ENCODE peak calls at places on chromosomes 3 and 15, in six cellular contexts. E, S, V, L, R and D are unnamed samples.

GRCh38 chr3:89690649-89691048 is 583.2 kb downstream of the EPHA3 start:
- DNase-seq in V (no peak), L (no peak), S (no peak), E (no peak), R (peak; percentile 6), D (no peak)

GRCh38 chr15:94080989-94081605 is 150.3 kb upstream of the MCTP2 start:
- DNase-seq in V (no peak), R (no peak), E (no peak), L (no peak), S (no peak), D (no peak)

GRCh38 chr15:69958494-69959134 is 139.1 kb downstream of the TLE3 start:
- DNase-seq in E (no peak), V (no peak), L (no peak), R (no peak), S (no peak), D (no peak)

GRCh38 chr3:183586477-183586876 is 31.0 kb upstream of the KLHL6 start:
- DNase-seq in S (no peak), R (no peak), E (no peak), L (no peak), V (no peak), D (no peak)

GRCh38 chr3:151166161-151166560 is 36.9 kb downstream of the GPR171 start:
- DNase-seq in S (no peak), V (no peak), L (no peak), E (no peak), R (no peak), D (no peak)

GRCh38 chr3:50156991-50157493 is 1.9 kb downstream of the SEMA3F start:
- DNase-seq in V (no peak), L (no peak), S (no peak), R (peak; percentile 47), E (no peak), D (peak; percentile 54)

GRCh38 chr15:62896380-62896866 is 146.1 kb upstream of the TPM1 start:
- DNase-seq in L (no peak), V (peak; percentile 52), S (no peak), E (no peak), R (peak; percentile 46), D (no peak)

GRCh38 chr3:197427013-197427412 is 128.6 kb upstream of the DLG1 start:
- DNase-seq in S (no peak), L (no peak), R (no peak), E (no peak), V (no peak), D (no peak)

GRCh38 chr3:149473314-149473990 is 1.0 kb upstream of the TM4SF4 start:
- DNase-seq in R (peak; percentile 76), V (peak; percentile 92), S (peak; percentile 20), L (no peak), E (no peak), D (peak; percentile 17)

GRCh38 chr3:9214185-9214584 is 35.3 kb downstream of the SRGAP3 start:
- DNase-seq in R (no peak), L (no peak), E (no peak), S (no peak), V (no peak), D (no peak)

GRCh38 chr3:102092617-102093466 is 243.5 kb downstream of the NFKBIZ start:
- DNase-seq in V (peak; percentile 62), L (no peak), E (no peak), S (no peak), R (peak; percentile 31), D (peak; percentile 83)